ENCODE peak calls at places on chromosomes 4 and X, in six cellular contexts. J is heart right ventricle, G is progenitor cell of endocrine pancreas, H is mesothelial cell of epicardium, C is ovary, P is WTC11. R is an unnamed sample.
A peak's percentile ranks its signal among the peaks of the same experiment; 100 is the strongest.

GRCh38 chr4:154189346-154189745 is 302.3 kb downstream of the DCHS2 start:
- DNase-seq in J (no peak), G (no peak), H (no peak), C (no peak), P (no peak), R (no peak)

GRCh38 chr4:166198041-166198440 is 325.0 kb downstream of the TLL1 start:
- DNase-seq in J (no peak), G (no peak), H (no peak), C (no peak), P (no peak), R (no peak)

GRCh38 chr4:139555073-139555704 is 830 bp downstream of the SETD7 start:
- DNase-seq in J (peak; percentile 95), G (peak; percentile 75), H (peak; percentile 66), C (peak; percentile 94), P (peak; percentile 71), R (peak; percentile 54)

GRCh38 chr4:39528056-39528465 is 822 bp upstream of the UGDH start:
- DNase-seq in J (no peak), G (no peak), H (no peak), C (peak; percentile 87), P (no peak), R (no peak)

GRCh38 chrX:73916931-73917657 is 354.1 kb downstream of the CHIC1 start:
- DNase-seq in J (no peak), G (no peak), H (no peak), C (no peak), P (no peak), R (no peak)

GRCh38 chr4:53147179-53147578 is 218.7 kb downstream of the SCFD2 start:
- DNase-seq in J (no peak), G (no peak), H (no peak), C (no peak), P (no peak), R (no peak)

GRCh38 chr4:126766266-126766665 is 866.5 kb upstream of the INTU start:
- DNase-seq in J (peak; percentile 38), G (no peak), H (no peak), C (no peak), P (no peak), R (no peak)

GRCh38 chrX:42094208-42094607 is 170.9 kb upstream of the CASK start:
- DNase-seq in J (no peak), G (no peak), H (no peak), C (no peak), P (no peak), R (no peak)

GRCh38 chr4:30656828-30657227 is 63.3 kb upstream of the PCDH7 start:
- DNase-seq in J (no peak), G (no peak), H (no peak), C (no peak), P (no peak), R (no peak)

GRCh38 chrX:13898084-13898483 is 81.2 kb upstream of the GPM6B start:
- DNase-seq in J (peak; percentile 25), G (no peak), H (no peak), C (no peak), P (peak; percentile 16), R (no peak)

GRCh38 chr4:164761233-164761632 is 7.3 kb downstream of the SMIM31 start:
- DNase-seq in J (no peak), G (no peak), H (no peak), C (no peak), P (no peak), R (no peak)

GRCh38 chrX:14039344-14039743 is 9.7 kb upstream of the GEMIN8 start:
- DNase-seq in J (peak; percentile 26), G (no peak), H (no peak), C (peak; percentile 42), P (peak; percentile 31), R (no peak)

DNA sequence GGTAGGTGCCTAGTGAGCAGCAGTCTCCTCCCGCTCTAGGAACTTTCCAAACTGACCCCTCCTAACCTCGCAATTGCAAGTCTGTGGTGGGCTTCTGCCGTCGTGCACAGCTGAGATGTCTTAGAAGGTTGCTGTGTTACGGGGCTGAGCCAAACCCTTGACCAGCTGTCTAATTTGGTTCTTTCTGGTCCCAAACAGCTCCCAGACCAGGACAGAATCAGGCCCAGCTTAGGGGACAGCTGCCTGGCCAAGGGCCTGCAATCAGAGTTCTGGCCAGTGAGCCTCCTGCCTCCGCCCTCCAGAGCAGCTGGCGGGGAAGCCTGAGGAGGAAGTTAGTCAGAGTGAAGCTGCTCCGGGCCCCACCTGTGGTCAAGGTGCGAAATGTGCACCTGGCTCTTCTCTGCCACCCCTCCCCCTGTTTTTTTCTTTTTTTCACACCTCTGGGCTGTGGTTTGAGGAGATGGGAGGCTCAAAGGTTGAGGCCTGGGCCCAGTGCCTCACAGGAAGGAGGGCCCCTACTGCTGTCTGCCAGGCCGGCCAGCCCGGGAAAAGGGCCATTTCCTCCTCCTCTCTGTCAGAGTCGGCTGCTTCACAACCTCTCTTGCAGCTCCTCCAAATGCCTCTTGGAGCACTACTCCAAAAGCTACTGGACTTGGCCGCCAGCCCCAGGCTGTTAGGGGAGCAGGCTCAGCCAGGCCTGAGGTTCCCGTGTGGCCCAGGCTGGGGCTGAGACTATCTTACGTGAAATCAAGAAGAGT is 4.2 kb upstream of the CXCR3 start:
- DNase-seq in J (peak; percentile 75), G (no peak), H (no peak), C (peak; percentile 80), P (peak; percentile 47), R (peak; percentile 46)
- TF ChIP-seq CTCF in J (peak; percentile 47), G (no peak), H (no peak), C (no peak), P (no peak), R (no peak)

DNA sequence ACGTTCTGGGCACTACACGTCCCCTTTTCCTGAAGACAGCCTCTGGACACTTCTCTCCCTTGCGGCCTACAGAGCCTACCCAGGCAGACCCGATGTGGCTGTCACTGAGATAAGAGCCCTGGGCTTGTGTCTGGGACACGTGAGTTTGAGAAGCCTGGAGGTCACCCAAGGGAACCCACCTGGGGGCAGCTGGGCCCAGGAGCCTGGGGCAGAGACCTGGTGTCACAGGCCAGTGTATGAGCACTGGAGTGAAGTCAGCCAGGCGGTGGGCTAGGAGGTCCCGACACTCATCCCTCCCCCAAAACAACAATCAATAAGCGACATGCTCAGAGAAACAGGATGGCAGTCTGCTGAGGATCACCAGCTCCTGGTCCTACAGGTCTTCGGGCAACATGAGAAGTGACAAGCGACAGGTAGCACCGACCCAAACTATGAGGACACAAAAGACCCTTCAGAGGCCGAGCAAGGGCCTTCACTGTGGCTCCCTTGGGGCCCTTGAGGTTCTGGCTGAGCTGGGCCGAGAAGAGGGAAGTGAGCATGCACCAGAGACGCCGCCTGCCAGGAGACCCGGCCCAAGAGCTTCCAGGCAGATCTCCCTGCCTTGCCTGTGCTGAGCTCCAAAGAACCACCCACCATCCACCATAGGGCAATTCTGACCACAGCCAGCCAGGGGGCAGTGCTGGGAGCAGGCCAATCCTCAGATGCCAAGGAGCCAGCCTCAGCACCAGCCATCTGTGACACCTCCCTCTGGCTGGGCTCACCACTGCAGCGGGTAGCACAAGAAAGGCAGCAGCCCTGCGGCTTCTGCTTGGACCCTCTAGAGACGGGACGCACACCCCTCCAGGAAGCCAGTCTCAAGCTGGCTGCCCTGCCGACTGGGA is 11.0 kb upstream of the DUSP9 start:
- DNase-seq in J (no peak), G (no peak), H (no peak), C (no peak), P (peak; percentile 70), R (no peak)
- TF ChIP-seq CTCF in J (no peak), G (peak; percentile 47), H (peak; percentile 30), C (no peak), P (no peak), R (no peak)

GRCh38 chrX:38458071-38458470 is 103.3 kb upstream of the TSPAN7 start:
- DNase-seq in J (no peak), G (no peak), H (no peak), C (no peak), P (no peak), R (no peak)
- TF ChIP-seq CTCF in J (peak; percentile 42), G (no peak), H (no peak), C (no peak), P (no peak), R (no peak)

GRCh38 chr4:183444149-183444952 is at the start of gene CDKN2AIP:
- DNase-seq in J (peak; percentile 94), G (peak; percentile 87), H (peak; percentile 78), C (peak; percentile 92), P (peak; percentile 91), R (peak; percentile 93)
- TF ChIP-seq CTCF in J (peak; percentile 36), G (peak; percentile 14), H (peak; percentile 12), C (no peak), P (no peak), R (no peak)

GRCh38 chrX:18640686-18641085 is 31.2 kb downstream of the RS1 start:
- DNase-seq in J (no peak), G (no peak), H (no peak), C (no peak), P (peak; percentile 66), R (no peak)

GRCh38 chrX:18643853-18644252 is 28.1 kb downstream of the RS1 start:
- DNase-seq in J (no peak), G (no peak), H (no peak), C (no peak), P (no peak), R (no peak)

GRCh38 chrX:18643243-18643642 is 28.7 kb downstream of the RS1 start:
- DNase-seq in J (no peak), G (no peak), H (no peak), C (no peak), P (no peak), R (no peak)

GRCh38 chrX:18638397-18638796 is 33.5 kb downstream of the RS1 start:
- DNase-seq in J (no peak), G (no peak), H (no peak), C (no peak), P (no peak), R (no peak)

DNA sequence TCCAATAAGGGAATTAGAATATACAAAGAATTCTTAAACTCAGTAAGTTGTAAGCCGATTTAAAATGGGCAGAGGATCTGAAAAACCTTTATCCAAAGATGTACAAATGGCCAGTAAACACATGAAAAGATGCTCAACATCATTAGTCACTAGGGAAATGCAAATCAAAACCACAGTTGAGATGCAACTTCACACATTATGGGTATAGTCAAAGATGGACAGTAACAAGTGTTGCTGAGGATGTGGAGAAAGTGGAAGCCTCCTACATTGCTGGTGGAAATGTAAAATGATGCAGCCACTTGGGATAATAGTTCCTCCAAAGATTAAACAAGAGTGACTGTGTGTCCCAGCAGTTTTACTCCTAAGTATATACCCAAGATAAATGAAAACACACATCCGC is 32.6 kb downstream of the RS1 start:
- DNase-seq in J (no peak), G (no peak), H (no peak), C (no peak), P (no peak), R (no peak)
- TF ChIP-seq CTCF in J (no peak), G (no peak), H (no peak), C (no peak), P (no peak), R (no peak)

DNA sequence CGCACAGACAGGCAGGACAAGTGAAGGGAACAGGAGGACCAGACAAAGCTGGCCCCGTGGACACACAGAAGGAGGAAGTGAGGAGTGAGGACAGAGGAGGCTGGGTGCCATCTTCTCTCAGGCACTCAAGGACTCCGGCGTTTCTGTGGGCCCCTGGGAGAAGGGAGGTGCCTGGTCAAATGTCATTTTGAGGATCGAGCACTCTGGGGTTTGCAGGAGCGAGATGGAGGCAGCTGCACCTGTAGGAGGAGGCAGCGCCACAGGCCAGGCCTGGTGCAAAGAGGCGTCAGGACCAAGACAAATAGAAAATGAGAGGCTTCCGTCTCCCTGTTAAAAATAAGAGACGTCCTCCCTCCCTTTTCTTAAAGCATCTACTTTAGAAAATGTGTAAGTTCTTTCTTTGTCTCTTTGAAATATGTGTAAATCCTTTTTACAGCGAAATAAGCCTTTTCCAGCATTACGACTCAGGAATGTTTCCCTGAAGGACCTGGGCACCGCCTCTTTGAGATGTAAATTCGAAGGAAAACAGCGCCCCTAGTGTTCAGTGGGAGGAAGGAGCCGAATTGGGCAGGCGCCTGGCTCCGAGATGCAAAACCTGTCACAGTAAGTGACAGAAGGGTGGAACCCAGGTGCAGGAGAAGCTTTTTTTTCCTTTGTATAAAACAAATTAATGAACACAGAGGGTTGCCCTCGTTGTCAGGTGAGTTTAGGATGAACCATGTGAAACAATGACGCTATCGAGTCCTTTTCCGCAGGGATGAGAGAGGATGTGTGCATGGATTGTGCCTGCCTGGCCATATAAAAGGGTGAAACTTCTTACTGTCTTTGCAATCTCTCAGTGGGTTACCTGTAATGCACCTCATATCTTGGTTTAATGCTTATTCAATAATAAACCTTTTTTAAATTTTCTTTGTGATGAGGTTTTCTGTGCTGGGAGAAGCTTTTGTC is 1.4 kb upstream of the C4orf50 start:
- DNase-seq in J (peak; percentile 37), G (peak; percentile 37), H (no peak), C (no peak), P (peak; percentile 76), R (no peak)
- TF ChIP-seq CTCF in J (peak; percentile 87), G (peak; percentile 95), H (peak; percentile 89), C (no peak), P (peak; percentile 86), R (peak; percentile 94)

R was measured in natural killer cell.